ENCODE peak calls at places on chromosomes 2 and 18, in seven cellular contexts. M, W, O, G, N, J and U are unnamed samples.

GRCh38 chr2:44941551-44942234 is at the start of gene SIX3:
- DNase-seq in M (no peak), W (no peak), O (no peak), G (no peak), N (no peak), J (peak), U (no peak)

GRCh38 chr2:239268549-239268948 is 132.3 kb downstream of the HDAC4 start:
- DNase-seq in M (peak), W (no peak), O (no peak), G (no peak), N (peak), J (no peak), U (no peak)

GRCh38 chr2:246489-247145 is 17.2 kb downstream of the SH3YL1 start:
- DNase-seq in M (no peak), W (no peak), O (no peak), G (no peak), N (no peak), J (no peak), U (no peak)

GRCh38 chr2:72081450-72081849 is 66.2 kb downstream of the CYP26B1 start:
- DNase-seq in M (no peak), W (no peak), O (no peak), G (no peak), N (no peak), J (peak), U (no peak)

GRCh38 chr2:104846955-104847820 is 6.7 kb upstream of the POU3F3 start:
- DNase-seq in M (no peak), W (no peak), O (no peak), G (no peak), N (no peak), J (no peak), U (no peak)

GRCh38 chr2:3712424-3712823 is 9.0 kb downstream of the DCDC2C start:
- DNase-seq in M (no peak), W (no peak), O (no peak), G (no peak), N (no peak), J (no peak), U (no peak)

GRCh38 chr2:42840141-42840540 is 47.8 kb upstream of the HAAO start:
- DNase-seq in M (no peak), W (no peak), O (peak), G (no peak), N (no peak), J (no peak), U (no peak)

GRCh38 chr2:98465456-98466201 is 21.0 kb downstream of the INPP4A start:
- DNase-seq in M (peak), W (peak), O (peak), G (no peak), N (peak), J (peak), U (no peak)

GRCh38 chr2:25977768-25978167 is 4.5 kb downstream of the KIF3C start:
- DNase-seq in M (no peak), W (no peak), O (no peak), G (peak), N (peak), J (peak), U (peak)

GRCh38 chr2:99984781-99985525 is 157.4 kb downstream of the AFF3 start:
- DNase-seq in M (no peak), W (no peak), O (no peak), G (no peak), N (no peak), J (no peak), U (no peak)

GRCh38 chr18:80200171-80200931 is 47.0 kb downstream of the PARD6G start:
- DNase-seq in M (no peak), W (no peak), O (peak), G (peak), N (no peak), J (no peak), U (no peak)

GRCh38 chr18:24127735-24128134 is 11.1 kb upstream of the CABYR start:
- DNase-seq in M (no peak), W (no peak), O (no peak), G (no peak), N (no peak), J (no peak), U (no peak)

GRCh38 chr2:232310189-232310588 is 68.4 kb upstream of the ALPP start:
- DNase-seq in M (no peak), W (no peak), O (no peak), G (no peak), N (no peak), J (no peak), U (no peak)

GRCh38 chr2:31446848-31447247 is 32.3 kb upstream of the XDH start:
- DNase-seq in M (no peak), W (no peak), O (no peak), G (no peak), N (no peak), J (no peak), U (no peak)

GRCh38 chr18:42045346-42045745 is 90.3 kb downstream of the PIK3C3 start:
- DNase-seq in M (no peak), W (no peak), O (no peak), G (no peak), N (no peak), J (no peak), U (no peak)

GRCh38 chr2:206442854-206443734 is at the start of gene ADAM23:
- DNase-seq in M (peak), W (no peak), O (peak), G (peak), N (no peak), J (no peak), U (peak)

GRCh38 chr2:230269715-230270114 is 44.2 kb downstream of the SP140 start:
- DNase-seq in M (no peak), W (peak), O (no peak), G (no peak), N (no peak), J (no peak), U (no peak)

GRCh38 chr2:201260302-201260800 is at the start of gene CASP8:
- DNase-seq in M (peak), W (peak), O (peak), G (no peak), N (no peak), J (peak), U (no peak)

GRCh38 chr2:69955029-69955428 is 6.4 kb downstream of the ASPRV1 start:
- DNase-seq in M (no peak), W (no peak), O (peak), G (no peak), N (no peak), J (no peak), U (no peak)

GRCh38 chr2:125095826-125096225 is 1070.7 kb downstream of the CNTNAP5 start:
- DNase-seq in M (no peak), W (no peak), O (no peak), G (no peak), N (no peak), J (no peak), U (no peak)

GRCh38 chr2:71534786-71535185 is 81.4 kb downstream of the DYSF start:
- DNase-seq in M (no peak), W (no peak), O (no peak), G (no peak), N (no peak), J (no peak), U (no peak)

DNA sequence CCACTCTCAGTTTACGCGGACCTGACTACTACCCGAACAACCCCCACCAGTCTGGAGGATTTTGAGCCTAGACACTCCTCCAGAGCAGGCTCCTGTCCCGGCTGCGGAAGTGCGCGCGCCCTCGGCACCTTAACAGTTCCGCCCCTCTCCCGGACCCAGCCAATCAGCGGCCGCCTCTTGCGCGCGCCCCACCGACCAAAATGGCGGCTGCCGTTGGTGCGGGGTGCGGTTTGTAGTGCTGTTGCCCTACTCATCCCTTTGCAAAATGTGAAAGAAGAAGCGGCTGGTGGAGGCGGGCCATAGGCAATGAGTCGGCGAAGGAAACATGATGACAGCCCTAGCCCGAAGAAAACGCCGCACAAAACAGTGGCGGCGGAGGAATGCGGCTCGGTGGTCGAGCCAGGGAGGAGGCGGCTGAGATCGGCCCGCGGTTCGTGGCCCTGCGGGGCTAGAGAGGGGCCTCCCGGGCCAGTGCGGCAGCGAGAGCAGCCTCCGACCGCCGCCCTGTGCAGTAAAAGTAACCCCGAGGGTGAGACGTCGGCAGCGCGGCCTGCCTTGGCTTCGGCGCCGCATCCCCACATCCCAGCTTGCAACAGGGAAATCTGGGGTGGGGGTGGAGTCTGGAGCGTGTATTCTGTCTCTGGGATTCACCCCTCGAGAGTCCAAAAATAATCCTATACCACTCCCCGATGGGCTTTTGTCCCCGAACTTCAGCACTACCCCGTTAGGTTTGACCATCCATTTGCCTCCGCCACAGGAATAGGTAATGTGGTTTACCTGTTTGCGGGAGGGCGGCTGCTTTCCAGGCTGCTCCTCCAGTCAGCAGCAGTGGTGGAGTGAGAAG is at the start of gene ETAA1:
- DNase-seq in M (peak), W (peak), O (peak), G (peak), N (peak), J (peak), U (peak)
- TF ChIP-seq POLR2A in M (no peak), W (peak), O (peak), G (peak), N (peak), J (peak), U (peak)

GRCh38 chr2:23940262-23940975 is at the start of gene UBXN2A:
- DNase-seq in M (peak), W (peak), O (peak), G (peak), N (peak), J (peak), U (peak)
- TF ChIP-seq POLR2A in M (no peak), W (peak), O (peak), G (peak), N (peak), J (no peak), U (peak)

DNA sequence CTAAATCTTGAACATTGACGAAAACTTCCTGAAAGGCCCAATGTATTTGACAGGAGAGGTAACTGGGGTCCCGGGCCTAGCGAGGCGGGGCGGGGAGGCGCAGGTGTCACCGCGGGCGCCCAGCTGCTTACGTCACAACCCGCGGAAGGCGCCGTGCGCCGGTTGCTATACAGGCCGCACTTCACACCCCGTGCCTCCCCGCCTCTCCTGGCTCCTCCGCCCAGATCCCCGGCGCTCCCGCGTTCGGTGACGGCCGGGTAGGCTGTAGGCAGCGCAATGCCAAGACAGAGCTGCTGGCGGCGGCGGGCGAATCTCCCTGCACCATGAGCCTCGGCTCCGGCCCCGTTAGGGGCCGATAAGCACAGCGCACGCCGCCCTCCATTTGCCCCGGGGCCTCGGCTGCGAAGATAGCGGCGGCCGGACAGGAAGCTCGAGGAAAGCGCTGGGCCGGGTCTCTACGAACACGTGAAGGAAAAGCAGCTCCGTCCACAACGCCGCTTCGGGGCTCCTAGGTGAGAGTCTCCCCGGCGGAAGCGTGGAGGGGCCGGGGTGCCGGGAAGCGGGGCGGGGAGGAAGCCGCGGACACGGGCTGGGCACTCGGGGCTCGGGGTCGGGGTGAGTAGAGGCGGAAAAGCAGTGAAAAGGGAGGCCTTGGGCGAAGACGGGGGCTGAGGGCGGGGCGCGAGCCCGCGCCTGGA is at the start of gene RNF138:
- DNase-seq in M (peak), W (peak), O (peak), G (peak), N (peak), J (peak), U (peak)
- TF ChIP-seq POLR2A in M (no peak), W (peak), O (peak), G (peak), N (peak), J (peak), U (peak)

DNA sequence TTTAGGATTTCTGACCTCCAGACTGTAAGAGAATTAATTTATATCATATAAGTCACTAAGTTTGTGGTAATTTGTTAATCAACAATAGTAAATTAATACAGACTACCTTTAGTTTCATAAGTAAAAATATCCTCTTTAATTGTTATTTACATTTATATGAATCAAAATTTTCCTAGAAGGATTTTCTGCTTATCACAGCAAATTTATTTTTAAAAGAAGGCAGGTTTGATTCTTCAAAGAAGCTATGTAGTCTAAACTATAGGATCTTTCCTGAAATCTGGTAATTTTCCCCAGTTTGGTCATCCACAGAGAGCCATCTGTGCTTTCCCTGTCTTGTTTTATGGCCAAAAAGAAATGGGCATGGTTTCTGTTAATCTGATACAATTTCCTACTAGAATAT is 13.1 kb upstream of the VRK2 start:
- DNase-seq in M (no peak), W (no peak), O (no peak), G (no peak), N (no peak), J (no peak), U (no peak)
- TF ChIP-seq POLR2A in M (no peak), W (no peak), O (no peak), G (no peak), N (no peak), J (no peak), U (no peak)

DNA sequence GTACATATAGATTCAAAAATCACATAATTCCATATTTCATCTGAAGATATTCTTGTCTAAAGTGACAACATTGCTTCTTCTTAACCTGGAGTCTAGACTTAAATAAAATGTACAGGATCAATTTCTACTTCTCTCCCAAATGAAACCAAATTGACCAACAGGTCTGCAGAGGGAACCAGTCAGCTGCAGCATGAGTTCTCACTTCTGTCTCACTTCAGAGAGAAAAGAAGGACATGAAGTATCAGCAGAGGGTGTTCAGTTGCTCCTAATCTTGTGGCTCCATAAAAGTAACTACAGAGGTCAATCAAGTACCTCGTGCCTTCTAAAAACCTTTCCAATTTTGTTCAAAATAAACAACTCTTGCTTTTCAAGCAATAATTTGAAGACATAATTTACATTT is 47.2 kb upstream of the MAP2 start:
- DNase-seq in M (no peak), W (no peak), O (no peak), G (no peak), N (no peak), J (no peak), U (no peak)
- TF ChIP-seq POLR2A in M (no peak), W (no peak), O (no peak), G (no peak), N (no peak), J (no peak), U (no peak)

DNA sequence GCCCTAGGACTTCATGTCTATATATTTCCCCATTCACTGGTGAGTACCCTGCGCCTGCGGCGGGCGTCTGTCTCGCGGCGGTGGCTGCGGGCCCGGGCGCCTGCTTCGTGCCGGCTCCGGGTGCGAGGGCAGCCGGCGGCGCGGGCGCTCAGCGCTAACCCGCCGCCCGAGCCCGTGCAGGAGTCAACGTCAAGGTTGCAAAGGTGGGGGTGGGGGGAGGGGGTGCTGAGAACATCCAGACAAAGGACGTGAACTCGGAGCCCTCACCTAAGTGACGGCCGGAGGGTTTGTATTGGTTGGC is 342 bp downstream of the LBH start:
- DNase-seq in M (no peak), W (no peak), O (no peak), G (peak), N (no peak), J (no peak), U (no peak)
- TF ChIP-seq POLR2A in M (no peak), W (no peak), O (no peak), G (no peak), N (no peak), J (no peak), U (no peak)